ENCODE peak calls at places on chromosome 20, in four cellular contexts. One of them, this sample, is unnamed.

GRCh38 chr20:63509088-63509564 is 10.2 kb upstream of the EEF1A2 start:
- DNase-seq in lung microvascular endothelial cell: no peak
- DNase-seq in heart right ventricle: no peak
- DNase-seq in NCI-H1417 treated with DMSO at 0.1 percent for 48 hours: no peak
- DNase-seq in this sample: no peak

GRCh38 chr20:2093883-2094282 is 7.7 kb upstream of the STK35 start:
- DNase-seq in lung microvascular endothelial cell: no peak
- DNase-seq in heart right ventricle: no peak
- DNase-seq in NCI-H1417 treated with DMSO at 0.1 percent for 48 hours: no peak
- DNase-seq in this sample: no peak

GRCh38 chr20:18288748-18289705 is 700 bp downstream of the ZNF133 start:
- DNase-seq in lung microvascular endothelial cell: peak; percentile 15
- DNase-seq in heart right ventricle: no peak
- DNase-seq in NCI-H1417 treated with DMSO at 0.1 percent for 48 hours: no peak
- DNase-seq in this sample: peak; percentile 32

GRCh38 chr20:35329435-35330139 is 37.4 kb upstream of the FAM83C start:
- DNase-seq in lung microvascular endothelial cell: peak; percentile 40
- DNase-seq in heart right ventricle: no peak
- DNase-seq in NCI-H1417 treated with DMSO at 0.1 percent for 48 hours: no peak
- DNase-seq in this sample: peak; percentile 85

GRCh38 chr20:36830791-36831691 is 44.9 kb upstream of the TLDC2 start:
- DNase-seq in lung microvascular endothelial cell: peak; percentile 82
- DNase-seq in heart right ventricle: peak; percentile 80
- DNase-seq in NCI-H1417 treated with DMSO at 0.1 percent for 48 hours: no peak
- DNase-seq in this sample: no peak

GRCh38 chr20:32165836-32166545 is 41.6 kb downstream of the PLAGL2 start:
- DNase-seq in lung microvascular endothelial cell: no peak
- DNase-seq in heart right ventricle: no peak
- DNase-seq in NCI-H1417 treated with DMSO at 0.1 percent for 48 hours: no peak
- DNase-seq in this sample: no peak

GRCh38 chr20:20321917-20322316 is 46.0 kb upstream of the INSM1 start:
- DNase-seq in lung microvascular endothelial cell: no peak
- DNase-seq in heart right ventricle: no peak
- DNase-seq in NCI-H1417 treated with DMSO at 0.1 percent for 48 hours: no peak
- DNase-seq in this sample: no peak

GRCh38 chr20:34581341-34582189 is 23.0 kb downstream of the MAP1LC3A start:
- DNase-seq in lung microvascular endothelial cell: peak; percentile 75
- DNase-seq in heart right ventricle: no peak
- DNase-seq in NCI-H1417 treated with DMSO at 0.1 percent for 48 hours: no peak
- DNase-seq in this sample: peak; percentile 71

GRCh38 chr20:46132705-46133120 is 14.6 kb downstream of the CD40 start:
- DNase-seq in lung microvascular endothelial cell: peak; percentile 67
- DNase-seq in heart right ventricle: peak; percentile 72
- DNase-seq in NCI-H1417 treated with DMSO at 0.1 percent for 48 hours: peak; percentile 43
- DNase-seq in this sample: peak; percentile 79

GRCh38 chr20:63822276-63822696 is 8.8 kb downstream of the ZBTB46 start:
- DNase-seq in lung microvascular endothelial cell: no peak
- DNase-seq in heart right ventricle: no peak
- DNase-seq in NCI-H1417 treated with DMSO at 0.1 percent for 48 hours: no peak
- DNase-seq in this sample: no peak

GRCh38 chr20:62723768-62724420 is 15.3 kb downstream of the NTSR1 start:
- DNase-seq in lung microvascular endothelial cell: no peak
- DNase-seq in heart right ventricle: no peak
- DNase-seq in NCI-H1417 treated with DMSO at 0.1 percent for 48 hours: no peak
- DNase-seq in this sample: no peak

GRCh38 chr20:60214901-60215522 is 256.8 kb downstream of the CDH26 start:
- DNase-seq in lung microvascular endothelial cell: no peak
- DNase-seq in heart right ventricle: no peak
- DNase-seq in NCI-H1417 treated with DMSO at 0.1 percent for 48 hours: no peak
- DNase-seq in this sample: no peak

GRCh38 chr20:57701090-57701489 is 8.7 kb downstream of the PMEPA1 start:
- DNase-seq in lung microvascular endothelial cell: no peak
- DNase-seq in heart right ventricle: no peak
- DNase-seq in NCI-H1417 treated with DMSO at 0.1 percent for 48 hours: no peak
- DNase-seq in this sample: no peak

This sample was measured in ELF-1.